ENCODE peak calls at places on chromosomes 2 and 18, in six cellular contexts. T, O, A, K, Q and F are unnamed samples.

GRCh38 chr2:145085616-145086015 is 565.7 kb upstream of the ZEB2 start:
- DNase-seq in T (no peak), O (no peak), A (no peak), K (no peak), Q (no peak), F (no peak)

GRCh38 chr2:225282858-225283693 is 116.4 kb upstream of the NYAP2 start:
- DNase-seq in T (peak), O (no peak), A (peak), K (no peak), Q (peak), F (peak)

GRCh38 chr2:240232264-240232915 is 91.9 kb upstream of the OTOS start:
- DNase-seq in T (no peak), O (no peak), A (no peak), K (no peak), Q (no peak), F (no peak)

GRCh38 chr2:224366269-224366668 is 35.6 kb downstream of the FAM124B start:
- DNase-seq in T (no peak), O (no peak), A (no peak), K (no peak), Q (no peak), F (no peak)

GRCh38 chr2:190069936-190070696 is 7.6 kb upstream of the MSTN start:
- DNase-seq in T (peak), O (peak), A (peak), K (no peak), Q (peak), F (peak)

GRCh38 chr18:38961880-38962279 is 1396.3 kb upstream of the CELF4 start:
- DNase-seq in T (no peak), O (no peak), A (no peak), K (no peak), Q (no peak), F (no peak)

GRCh38 chr2:237405006-237405559 is 8.9 kb downstream of the COL6A3 start:
- DNase-seq in T (no peak), O (no peak), A (no peak), K (no peak), Q (no peak), F (no peak)

GRCh38 chr2:197500503-197501179 is 462 bp downstream of the HSPE1 start:
- DNase-seq in T (peak), O (no peak), A (no peak), K (no peak), Q (no peak), F (peak)

GRCh38 chr2:28668880-28669279 is 82.8 kb upstream of the PPP1CB start:
- DNase-seq in T (no peak), O (no peak), A (no peak), K (no peak), Q (no peak), F (no peak)

GRCh38 chr2:232592687-232593407 is 40.6 kb upstream of the EFHD1 start:
- DNase-seq in T (peak), O (peak), A (no peak), K (no peak), Q (no peak), F (peak)

GRCh38 chr2:168029071-168029470 is 218.3 kb downstream of the STK39 start:
- DNase-seq in T (no peak), O (no peak), A (no peak), K (no peak), Q (no peak), F (no peak)

GRCh38 chr2:73896362-73897239 is 3.8 kb downstream of the ACTG2 start:
- DNase-seq in T (no peak), O (peak), A (no peak), K (no peak), Q (peak), F (peak)

GRCh38 chr2:218022131-218022850 is 19.5 kb upstream of the TNS1 start:
- DNase-seq in T (no peak), O (no peak), A (no peak), K (peak), Q (no peak), F (no peak)

GRCh38 chr2:11534078-11534745 is 367 bp downstream of the GREB1 start:
- DNase-seq in T (no peak), O (no peak), A (no peak), K (no peak), Q (no peak), F (no peak)

GRCh38 chr2:239526666-239527415 is 126.0 kb upstream of the HDAC4 start:
- DNase-seq in T (no peak), O (no peak), A (no peak), K (no peak), Q (no peak), F (no peak)

GRCh38 chr2:216553093-216553478 is 54.4 kb downstream of the RPL37A start:
- DNase-seq in T (no peak), O (peak), A (no peak), K (no peak), Q (no peak), F (peak)

GRCh38 chr2:156379069-156379468 is 46.5 kb upstream of the NR4A2 start:
- DNase-seq in T (no peak), O (no peak), A (no peak), K (no peak), Q (no peak), F (no peak)

GRCh38 chr2:98936133-98936916 is at the start of gene CRACDL:
- DNase-seq in T (no peak), O (no peak), A (peak), K (no peak), Q (peak), F (peak)

GRCh38 chr2:223949241-223949640 is 4.1 kb upstream of the WDFY1 start:
- DNase-seq in T (peak), O (no peak), A (peak), K (no peak), Q (no peak), F (no peak)

GRCh38 chr2:64910972-64911433 is 78.2 kb upstream of the SLC1A4 start:
- DNase-seq in T (no peak), O (no peak), A (no peak), K (no peak), Q (peak), F (no peak)

GRCh38 chr2:43032248-43032893 is 194.0 kb downstream of the ZFP36L2 start:
- DNase-seq in T (peak), O (no peak), A (no peak), K (peak), Q (no peak), F (peak)

GRCh38 chr18:34114996-34115395 is 109.7 kb downstream of the NOL4 start:
- DNase-seq in T (no peak), O (no peak), A (no peak), K (no peak), Q (no peak), F (no peak)

GRCh38 chr18:371616-371998 is 103.8 kb upstream of the THOC1 start:
- DNase-seq in T (no peak), O (no peak), A (no peak), K (no peak), Q (no peak), F (no peak)